ENCODE peak calls at places on chromosomes 12 and 14, in seven cellular contexts. S, O, B, I, P, X and D are unnamed samples.

GRCh38 chr12:130956009-130956408 is 2.3 kb downstream of the ADGRD1 start:
- DNase-seq in X (no peak), S (no peak), O (no peak), I (no peak), B (no peak), P (no peak), D (no peak)

GRCh38 chr14:77574446-77575125 is 41.9 kb downstream of the SPTLC2 start:
- DNase-seq in S (no peak), P (no peak), I (no peak), B (no peak), O (no peak), X (no peak), D (no peak)

GRCh38 chr12:105359840-105360239 is 29.3 kb downstream of the C12orf75 start:
- DNase-seq in X (no peak), I (no peak), S (no peak), B (no peak), P (no peak), O (no peak), D (no peak)

GRCh38 chr12:95766356-95767019 is 24.1 kb downstream of the NTN4 start:
- DNase-seq in X (no peak), S (no peak), O (no peak), P (no peak), B (no peak), I (no peak), D (no peak)

GRCh38 chr12:121799175-121799841 is 4.5 kb upstream of the SETD1B start:
- DNase-seq in B (peak; percentile 79), X (no peak), S (peak; percentile 51), O (no peak), P (no peak), I (peak; percentile 59), D (no peak)

GRCh38 chr12:81205394-81205793 is 127.5 kb downstream of the ACSS3 start:
- DNase-seq in B (no peak), O (no peak), X (no peak), P (no peak), S (no peak), I (no peak), D (no peak)

GRCh38 chr14:90781344-90781761 is 34.9 kb downstream of the TTC7B start:
- DNase-seq in X (no peak), O (no peak), S (no peak), I (no peak), P (peak; percentile 74), B (no peak), D (no peak)

GRCh38 chr12:108690799-108691153 is 40.5 kb downstream of the CORO1C start:
- DNase-seq in P (no peak), X (no peak), S (no peak), B (no peak), O (no peak), I (no peak), D (no peak)

GRCh38 chr12:109440851-109441490 is 36.1 kb downstream of the KCTD10 start:
- DNase-seq in P (no peak), X (no peak), S (peak; percentile 91), I (no peak), B (peak; percentile 10), O (no peak), D (no peak)

GRCh38 chr12:97960741-97961608 is 498.4 kb downstream of the RMST start:
- DNase-seq in X (no peak), O (no peak), B (no peak), P (no peak), S (peak; percentile 11), I (no peak), D (peak; percentile 13)

GRCh38 chr14:72710212-72710611 is 183.7 kb downstream of the DPF3 start:
- DNase-seq in S (no peak), I (no peak), B (no peak), X (no peak), P (no peak), O (no peak), D (no peak)